ENCODE peak calls at places on chromosomes 16 and 17, in six cellular contexts. One of them, this sample, is unnamed.

GRCh38 chr17:35568561-35568960 is 7.9 kb upstream of the SLFN14 start:
- DNase-seq in GM12892: peak; percentile 19
- DNase-seq in H1: no peak
- DNase-seq in K562: peak; percentile 26
- DNase-seq in GM12878: no peak
- DNase-seq in HepG2: peak; percentile 29
- DNase-seq in this sample: no peak

GRCh38 chr17:32516940-32517711 is 30.3 kb downstream of the CDK5R1 start:
- DNase-seq in GM12892: no peak
- DNase-seq in HepG2: no peak
- DNase-seq in K562: no peak
- DNase-seq in GM12878: no peak
- DNase-seq in H1: no peak
- DNase-seq in this sample: no peak

GRCh38 chr16:24544640-24545039 is 5.3 kb downstream of the RBBP6 start:
- DNase-seq in GM12878: no peak
- DNase-seq in H1: no peak
- DNase-seq in GM12892: no peak
- DNase-seq in K562: no peak
- DNase-seq in HepG2: no peak
- DNase-seq in this sample: no peak

GRCh38 chr16:15832241-15832640 is 24.6 kb downstream of the MYH11 start:
- DNase-seq in GM12878: no peak
- DNase-seq in K562: no peak
- DNase-seq in H1: no peak
- DNase-seq in GM12892: no peak
- DNase-seq in HepG2: no peak
- DNase-seq in this sample: no peak

GRCh38 chr16:86670835-86671234 is 92.5 kb downstream of the FOXL1 start:
- DNase-seq in HepG2: no peak
- DNase-seq in GM12878: no peak
- DNase-seq in GM12892: no peak
- DNase-seq in H1: no peak
- DNase-seq in K562: no peak
- DNase-seq in this sample: no peak

GRCh38 chr17:83067071-83067717 is 12.2 kb upstream of the METRNL start:
- DNase-seq in HepG2: no peak
- DNase-seq in K562: no peak
- DNase-seq in H1: peak; percentile 30
- DNase-seq in GM12878: no peak
- DNase-seq in GM12892: no peak
- DNase-seq in this sample: no peak

GRCh38 chr17:48374650-48375230 is 55.3 kb downstream of the SKAP1 start:
- DNase-seq in GM12892: no peak
- DNase-seq in H1: peak; percentile 74
- DNase-seq in HepG2: peak; percentile 49
- DNase-seq in GM12878: no peak
- DNase-seq in K562: peak; percentile 58
- DNase-seq in this sample: peak; percentile 12

GRCh38 chr17:76234354-76234679 is 6.0 kb downstream of the RNF157 start:
- DNase-seq in GM12878: peak; percentile 51
- DNase-seq in H1: peak; percentile 17
- DNase-seq in HepG2: no peak
- DNase-seq in K562: peak; percentile 38
- DNase-seq in GM12892: no peak
- DNase-seq in this sample: no peak

GRCh38 chr16:85798901-85799496 is 345 bp downstream of the EMC8 start:
- DNase-seq in GM12892: peak; percentile 73
- DNase-seq in H1: peak; percentile 57
- DNase-seq in K562: peak; percentile 90
- DNase-seq in GM12878: no peak
- DNase-seq in HepG2: no peak
- DNase-seq in this sample: peak; percentile 73

GRCh38 chr16:53509906-53510703 is 7.1 kb upstream of the AKTIP start:
- DNase-seq in GM12878: no peak
- DNase-seq in H1: peak; percentile 63
- DNase-seq in K562: peak; percentile 77
- DNase-seq in GM12892: no peak
- DNase-seq in HepG2: peak; percentile 67
- DNase-seq in this sample: no peak

GRCh38 chr16:4214215-4214621 is 27.7 kb downstream of the SRL start:
- DNase-seq in K562: no peak
- DNase-seq in HepG2: peak; percentile 55
- DNase-seq in GM12892: no peak
- DNase-seq in H1: no peak
- DNase-seq in GM12878: no peak
- DNase-seq in this sample: no peak

GRCh38 chr16:85385463-85386331 is 227.4 kb upstream of the GSE1 start:
- DNase-seq in GM12878: no peak
- DNase-seq in K562: peak; percentile 58
- DNase-seq in HepG2: peak; percentile 54
- DNase-seq in H1: peak; percentile 44
- DNase-seq in GM12892: no peak
- DNase-seq in this sample: no peak

GRCh38 chr17:49022391-49022941 is 25.3 kb downstream of the IGF2BP1 start:
- DNase-seq in GM12878: no peak
- DNase-seq in H1: peak; percentile 80
- DNase-seq in K562: peak; percentile 48
- DNase-seq in HepG2: peak; percentile 76
- DNase-seq in GM12892: no peak
- DNase-seq in this sample: no peak

GRCh38 chr17:62750502-62751349 is 57.4 kb downstream of the MARCHF10 start:
- DNase-seq in HepG2: no peak
- DNase-seq in GM12892: no peak
- DNase-seq in H1: peak; percentile 62
- DNase-seq in K562: no peak
- DNase-seq in GM12878: no peak
- DNase-seq in this sample: no peak

GRCh38 chr16:15425861-15426260 is 8.5 kb upstream of the BMERB1 start:
- DNase-seq in K562: no peak
- DNase-seq in GM12878: no peak
- DNase-seq in GM12892: no peak
- DNase-seq in H1: no peak
- DNase-seq in HepG2: no peak
- DNase-seq in this sample: no peak

GRCh38 chr16:1197237-1197866 is 27.7 kb downstream of the TPSG1 start:
- DNase-seq in GM12892: no peak
- DNase-seq in GM12878: no peak
- DNase-seq in HepG2: peak; percentile 59
- DNase-seq in H1: no peak
- DNase-seq in K562: no peak
- DNase-seq in this sample: no peak

GRCh38 chr16:72932050-72932449 is 115.9 kb downstream of the ZFHX3 start:
- DNase-seq in K562: no peak
- DNase-seq in GM12892: no peak
- DNase-seq in HepG2: no peak
- DNase-seq in GM12878: no peak
- DNase-seq in H1: no peak
- DNase-seq in this sample: no peak

GRCh38 chr16:20675488-20676267 is 21.8 kb downstream of the ACSM1 start:
- DNase-seq in H1: peak; percentile 59
- DNase-seq in HepG2: peak; percentile 64
- DNase-seq in GM12892: no peak
- DNase-seq in GM12878: peak; percentile 38
- DNase-seq in K562: peak; percentile 18
- DNase-seq in this sample: no peak

GRCh38 chr17:81123052-81124048 is 42.0 kb upstream of the PVALEF start:
- DNase-seq in GM12892: no peak
- DNase-seq in GM12878: no peak
- DNase-seq in K562: no peak
- DNase-seq in HepG2: no peak
- DNase-seq in H1: no peak
- DNase-seq in this sample: no peak

GRCh38 chr17:33750943-33751701 is 458.0 kb upstream of the ASIC2 start:
- DNase-seq in K562: peak; percentile 67
- DNase-seq in GM12892: peak; percentile 19
- DNase-seq in GM12878: peak; percentile 16
- DNase-seq in H1: peak; percentile 89
- DNase-seq in HepG2: peak; percentile 15
- DNase-seq in this sample: peak; percentile 15

GRCh38 chr17:3890082-3890892 is 2.6 kb downstream of the CAMKK1 start:
- DNase-seq in GM12878: no peak
- DNase-seq in GM12892: no peak
- DNase-seq in K562: peak; percentile 24
- DNase-seq in HepG2: no peak
- DNase-seq in H1: no peak
- DNase-seq in this sample: no peak

GRCh38 chr16:66776457-66776856 is 24.9 kb downstream of the TERB1 start:
- DNase-seq in HepG2: no peak
- DNase-seq in H1: no peak
- DNase-seq in K562: no peak
- DNase-seq in GM12878: no peak
- DNase-seq in GM12892: no peak
- DNase-seq in this sample: no peak

DNA sequence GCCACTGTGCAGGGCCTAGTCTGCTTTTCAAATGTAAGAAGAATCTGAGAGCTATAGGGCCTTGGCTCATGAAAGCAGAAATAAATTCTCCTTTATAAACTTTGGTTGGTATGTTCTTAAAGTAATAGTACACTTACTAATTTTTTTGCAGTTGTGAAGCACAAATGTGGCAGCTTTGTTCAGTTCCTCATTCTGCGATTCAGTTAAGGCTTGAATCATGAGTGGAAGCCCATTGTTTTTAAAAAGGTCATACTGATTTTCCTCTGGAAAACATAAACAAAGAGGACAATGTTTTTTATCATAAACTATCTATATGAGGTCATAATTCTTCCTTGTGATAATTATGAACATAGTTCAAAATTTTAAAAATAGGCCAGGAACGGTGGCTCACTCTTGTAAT is 23.6 kb upstream of the DYNC1LI2 start:
- DNase-seq in GM12878: no peak
- DNase-seq in H1: no peak
- DNase-seq in K562: no peak
- DNase-seq in GM12892: no peak
- DNase-seq in HepG2: no peak
- DNase-seq in this sample: no peak
- TF ChIP-seq TAF1 in GM12878: no peak
- TF ChIP-seq TAF1 in H1: no peak
- TF ChIP-seq TAF1 in K562: no peak
- TF ChIP-seq TAF1 in GM12892: no peak
- TF ChIP-seq TAF1 in HepG2: no peak
- TF ChIP-seq TAF1 in this sample: no peak

DNA sequence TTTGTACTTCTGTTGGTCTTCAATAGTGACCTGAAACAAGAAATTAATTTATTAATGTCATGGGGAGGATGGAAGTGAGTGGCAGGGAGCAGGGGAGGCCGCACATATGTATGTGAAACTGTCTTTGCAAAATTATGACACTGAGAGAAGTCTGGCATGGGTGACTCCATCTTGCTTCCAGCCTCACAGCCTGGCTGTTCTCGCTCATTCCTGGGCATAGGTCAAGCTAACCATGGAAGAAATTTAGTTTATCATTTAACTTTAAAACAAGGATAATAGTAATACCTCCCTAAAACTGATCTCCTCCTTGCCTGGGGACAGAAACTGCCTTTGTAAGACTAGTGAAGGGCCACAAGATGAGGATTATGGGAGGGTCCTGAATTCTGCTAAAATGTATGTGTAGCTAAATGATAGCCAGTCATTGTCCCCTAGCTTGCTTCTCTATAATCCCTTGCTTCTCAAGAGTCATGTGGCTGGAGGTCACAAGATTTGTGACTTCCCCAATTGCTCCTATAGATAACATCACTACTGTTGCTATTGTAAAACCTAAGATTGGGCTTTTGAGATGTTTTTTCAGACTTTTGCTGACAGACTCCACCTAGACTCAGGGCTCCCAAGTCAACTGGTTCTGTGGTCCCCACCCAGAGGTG is 126.0 kb downstream of the HS3ST3A1 start:
- DNase-seq in H1: no peak
- DNase-seq in K562: no peak
- DNase-seq in HepG2: no peak
- DNase-seq in GM12892: no peak
- DNase-seq in GM12878: no peak
- DNase-seq in this sample: no peak
- TF ChIP-seq POLR2A in H1: no peak
- TF ChIP-seq POLR2A in K562: no peak
- TF ChIP-seq POLR2A in HepG2: no peak
- TF ChIP-seq POLR2A in GM12892: no peak
- TF ChIP-seq POLR2A in GM12878: no peak
- TF ChIP-seq POLR2A in this sample: no peak

GRCh38 chr16:71781741-71782140 is 26.9 kb downstream of the AP1G1 start:
- DNase-seq in GM12892: no peak
- DNase-seq in GM12878: no peak
- DNase-seq in H1: no peak
- DNase-seq in K562: no peak
- DNase-seq in HepG2: peak; percentile 21
- DNase-seq in this sample: no peak
- TF ChIP-seq TAF1 in GM12892: no peak
- TF ChIP-seq TAF1 in GM12878: no peak
- TF ChIP-seq TAF1 in H1: no peak
- TF ChIP-seq TAF1 in K562: no peak
- TF ChIP-seq TAF1 in HepG2: no peak
- TF ChIP-seq TAF1 in this sample: no peak

DNA sequence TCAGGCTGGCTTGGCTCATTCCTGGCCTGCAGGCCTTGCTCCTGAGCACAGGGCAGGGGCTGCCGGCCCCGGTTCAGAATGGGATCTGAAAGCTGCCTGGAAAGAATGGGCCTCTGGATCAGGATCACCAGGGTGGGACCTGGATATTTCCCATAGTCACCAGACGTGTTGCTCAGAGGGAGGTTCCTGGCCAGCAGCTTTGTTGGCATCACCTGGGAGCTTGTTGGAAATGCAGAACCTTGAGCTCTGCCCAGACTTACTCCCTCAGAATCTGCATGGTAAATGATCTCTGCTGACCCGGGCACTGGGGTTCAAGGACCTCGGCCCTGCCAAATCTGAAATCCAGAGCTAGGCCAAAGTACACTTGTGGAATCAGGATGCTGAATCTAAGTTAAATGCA is 29.5 kb upstream of the MED9 start:
- DNase-seq in GM12892: no peak
- DNase-seq in K562: no peak
- DNase-seq in HepG2: no peak
- DNase-seq in H1: no peak
- DNase-seq in GM12878: no peak
- DNase-seq in this sample: no peak
- TF ChIP-seq POLR2A in GM12892: no peak
- TF ChIP-seq POLR2A in K562: no peak
- TF ChIP-seq POLR2A in HepG2: no peak
- TF ChIP-seq POLR2A in H1: no peak
- TF ChIP-seq POLR2A in GM12878: no peak
- TF ChIP-seq POLR2A in this sample: no peak

GRCh38 chr16:81642943-81643342 is 136.1 kb upstream of the PLCG2 start:
- DNase-seq in H1: no peak
- DNase-seq in K562: no peak
- DNase-seq in GM12878: no peak
- DNase-seq in HepG2: no peak
- DNase-seq in GM12892: no peak
- DNase-seq in this sample: no peak
- TF ChIP-seq TAF1 in H1: no peak
- TF ChIP-seq TAF1 in K562: no peak
- TF ChIP-seq TAF1 in GM12878: no peak
- TF ChIP-seq TAF1 in HepG2: no peak
- TF ChIP-seq TAF1 in GM12892: no peak
- TF ChIP-seq TAF1 in this sample: no peak

GRCh38 chr17:38747385-38748328 is 479 bp downstream of the PCGF2 start:
- DNase-seq in HepG2: no peak
- DNase-seq in GM12878: no peak
- DNase-seq in K562: peak; percentile 89
- DNase-seq in GM12892: peak; percentile 43
- DNase-seq in H1: peak; percentile 76
- DNase-seq in this sample: no peak
- TF ChIP-seq POLR2A in HepG2: no peak
- TF ChIP-seq POLR2A in GM12878: peak; percentile 14
- TF ChIP-seq POLR2A in K562: no peak
- TF ChIP-seq POLR2A in GM12892: no peak
- TF ChIP-seq POLR2A in H1: no peak
- TF ChIP-seq POLR2A in this sample: no peak

This sample was measured in GM12891.